ENCODE peak calls at places on chromosomes 11 and 22, in ten cellular contexts. I is M059J; O is stimulated activated naive CD8-positive, alpha-beta T cell treated with anti-CD3 and anti-CD28 coated beads, Interleukin-15, amount 100 ng/mL, for 72 hours; X is stimulated activated CD8-positive, alpha-beta memory T cell treated with anti-CD3 and anti-CD28 coated beads, Interleukin-2, amount 100 ng/mL, for 1 hour; A is MM.1S; Q is fibroblast of lung; F is BJ; H is MV-4-11; Y is NCI-H1436 treated with DMSO at 0.1 percent for 48 hours; U is activated gamma-delta T cell. N is an unnamed sample.

GRCh38 chr22:49657275-49657973 is 170.2 kb downstream of the BRD1 start:
- DNase-seq in I (no peak), O (peak; percentile 75), X (peak; percentile 46), A (peak; percentile 87), Q (no peak), F (no peak), H (peak; percentile 73), Y (no peak), U (no peak), N (peak; percentile 83)

GRCh38 chr11:10480026-10480425 is 25.0 kb downstream of the AMPD3 start:
- DNase-seq in I (no peak), O (no peak), X (no peak), A (no peak), Q (no peak), F (no peak), H (no peak), Y (no peak), U (no peak), N (no peak)

GRCh38 chr11:95563859-95564258 is 225.7 kb downstream of the FAM76B start:
- DNase-seq in I (no peak), O (no peak), X (no peak), A (no peak), Q (peak; percentile 55), F (no peak), H (no peak), Y (no peak), U (no peak), N (no peak)

GRCh38 chr11:66055021-66055420 is 2.9 kb downstream of the SF3B2 start:
- DNase-seq in I (no peak), O (no peak), X (no peak), A (no peak), Q (no peak), F (no peak), H (no peak), Y (no peak), U (no peak), N (no peak)

GRCh38 chr11:38476808-38477565 is 1879.0 kb upstream of the RAG2 start:
- DNase-seq in I (peak; percentile 81), O (no peak), X (no peak), A (no peak), Q (peak; percentile 37), F (no peak), H (no peak), Y (no peak), U (no peak), N (no peak)

GRCh38 chr22:32985899-32986772 is 72.0 kb downstream of the SYN3 start:
- DNase-seq in I (peak; percentile 71), O (peak; percentile 51), X (peak; percentile 4), A (peak; percentile 71), Q (peak; percentile 68), F (no peak), H (peak; percentile 69), Y (no peak), U (no peak), N (peak; percentile 47)

GRCh38 chr11:119339581-119340334 is 925 bp downstream of the C1QTNF5 start:
- DNase-seq in I (peak; percentile 54), O (no peak), X (no peak), A (no peak), Q (peak; percentile 42), F (no peak), H (no peak), Y (no peak), U (no peak), N (no peak)

GRCh38 chr11:116910378-116910777 is 73.0 kb upstream of the APOA1 start:
- DNase-seq in I (no peak), O (no peak), X (no peak), A (no peak), Q (peak; percentile 58), F (no peak), H (no peak), Y (no peak), U (no peak), N (no peak)

GRCh38 chr11:15871904-15872303 is 484.4 kb downstream of the SOX6 start:
- DNase-seq in I (no peak), O (no peak), X (no peak), A (no peak), Q (no peak), F (no peak), H (no peak), Y (no peak), U (no peak), N (no peak)

GRCh38 chr11:78651136-78651775 is 76.6 kb upstream of the NARS2 start:
- DNase-seq in I (no peak), O (no peak), X (no peak), A (no peak), Q (no peak), F (no peak), H (no peak), Y (no peak), U (no peak), N (no peak)

GRCh38 chr11:45110562-45110961 is 35.9 kb upstream of the PRDM11 start:
- DNase-seq in I (peak; percentile 74), O (peak; percentile 41), X (no peak), A (peak; percentile 69), Q (peak; percentile 48), F (no peak), H (peak; percentile 50), Y (no peak), U (no peak), N (peak; percentile 35)

GRCh38 chr22:40498454-40499186 is 128.2 kb downstream of the SGSM3 start:
- DNase-seq in I (peak; percentile 97), O (no peak), X (no peak), A (no peak), Q (peak; percentile 100), F (peak; percentile 86), H (no peak), Y (no peak), U (no peak), N (no peak)

GRCh38 chr11:57460017-57460755 is at the start of gene RTN4RL2:
- DNase-seq in I (peak; percentile 51), O (peak; percentile 66), X (no peak), A (no peak), Q (peak; percentile 34), F (no peak), H (peak; percentile 49), Y (no peak), U (no peak), N (no peak)

GRCh38 chr22:33569547-33569946 is 350.7 kb downstream of the LARGE1 start:
- DNase-seq in I (no peak), O (no peak), X (no peak), A (no peak), Q (no peak), F (no peak), H (no peak), Y (no peak), U (no peak), N (no peak)

GRCh38 chr11:134580635-134581025 is 168.6 kb upstream of the B3GAT1 start:
- DNase-seq in I (no peak), O (no peak), X (no peak), A (no peak), Q (no peak), F (no peak), H (no peak), Y (no peak), U (no peak), N (no peak)

GRCh38 chr11:44267366-44268072 is 42.4 kb downstream of the ALX4 start:
- DNase-seq in I (no peak), O (no peak), X (no peak), A (no peak), Q (no peak), F (no peak), H (no peak), Y (no peak), U (no peak), N (no peak)

GRCh38 chr11:23897453-23898289 is 599.2 kb upstream of the LUZP2 start:
- DNase-seq in I (peak; percentile 68), O (no peak), X (no peak), A (no peak), Q (peak; percentile 93), F (peak; percentile 69), H (no peak), Y (no peak), U (no peak), N (no peak)

GRCh38 chr11:58254936-58255335 is 13.1 kb downstream of the OR10W1 start:
- DNase-seq in I (peak; percentile 4), O (no peak), X (no peak), A (no peak), Q (peak; percentile 1), F (no peak), H (no peak), Y (no peak), U (no peak), N (no peak)

N was measured in stimulated activated naive B cell treated with anti-CD40 and anti-IgM and Interleukin-4, amounts not matched to agents 10 μg/mL and 1 μg/mL and 100 μg/mL, for 72 hours.